ENCODE peak calls at places on chromosomes 16 and 17, in eight cellular contexts. One of them, this sample, is unnamed.

GRCh38 chr17:78357177-78357586 is 2.7 kb downstream of the SOCS3 start:
- DNase-seq in heart left ventricle: peak
- DNase-seq in AG04450: no peak
- DNase-seq in A549: peak
- DNase-seq in sigmoid colon: no peak
- DNase-seq in coronary artery: no peak
- DNase-seq in breast epithelium: no peak
- DNase-seq in neural progenitor cell: no peak
- DNase-seq in this sample: no peak

GRCh38 chr17:77140878-77141767 is at the start of gene SEC14L1:
- DNase-seq in heart left ventricle: peak
- DNase-seq in AG04450: no peak
- DNase-seq in A549: peak
- DNase-seq in sigmoid colon: peak
- DNase-seq in coronary artery: peak
- DNase-seq in breast epithelium: peak
- DNase-seq in neural progenitor cell: peak
- DNase-seq in this sample: no peak

GRCh38 chr16:82726306-82726705 is 99.5 kb downstream of the CDH13 start:
- DNase-seq in heart left ventricle: no peak
- DNase-seq in AG04450: no peak
- DNase-seq in A549: no peak
- DNase-seq in sigmoid colon: no peak
- DNase-seq in coronary artery: no peak
- DNase-seq in breast epithelium: no peak
- DNase-seq in neural progenitor cell: no peak
- DNase-seq in this sample: no peak

GRCh38 chr16:886802-887731 is 83.7 kb downstream of the LMF1 start:
- DNase-seq in heart left ventricle: peak
- DNase-seq in AG04450: no peak
- DNase-seq in A549: no peak
- DNase-seq in sigmoid colon: peak
- DNase-seq in coronary artery: no peak
- DNase-seq in breast epithelium: no peak
- DNase-seq in neural progenitor cell: peak
- DNase-seq in this sample: no peak

GRCh38 chr17:79557724-79558572 is 52.9 kb downstream of the RBFOX3 start:
- DNase-seq in heart left ventricle: no peak
- DNase-seq in AG04450: no peak
- DNase-seq in A549: no peak
- DNase-seq in sigmoid colon: peak
- DNase-seq in coronary artery: no peak
- DNase-seq in breast epithelium: no peak
- DNase-seq in neural progenitor cell: no peak
- DNase-seq in this sample: no peak

GRCh38 chr16:31819386-31819785 is 54.2 kb upstream of the ZNF267 start:
- DNase-seq in heart left ventricle: no peak
- DNase-seq in AG04450: no peak
- DNase-seq in A549: no peak
- DNase-seq in sigmoid colon: no peak
- DNase-seq in coronary artery: no peak
- DNase-seq in breast epithelium: no peak
- DNase-seq in neural progenitor cell: no peak
- DNase-seq in this sample: no peak

GRCh38 chr17:81713004-81713555 is 996 bp downstream of the SLC25A10 start:
- DNase-seq in heart left ventricle: no peak
- DNase-seq in AG04450: no peak
- DNase-seq in A549: no peak
- DNase-seq in sigmoid colon: peak
- DNase-seq in coronary artery: no peak
- DNase-seq in breast epithelium: no peak
- DNase-seq in neural progenitor cell: no peak
- DNase-seq in this sample: no peak

GRCh38 chr17:11241611-11242226 is 706 bp downstream of the SHISA6 start:
- DNase-seq in heart left ventricle: no peak
- DNase-seq in AG04450: no peak
- DNase-seq in A549: no peak
- DNase-seq in sigmoid colon: no peak
- DNase-seq in coronary artery: peak
- DNase-seq in breast epithelium: no peak
- DNase-seq in neural progenitor cell: no peak
- DNase-seq in this sample: no peak

GRCh38 chr16:72291531-72291981 is 119.6 kb upstream of the PMFBP1 start:
- DNase-seq in heart left ventricle: no peak
- DNase-seq in AG04450: peak
- DNase-seq in A549: peak
- DNase-seq in sigmoid colon: no peak
- DNase-seq in coronary artery: no peak
- DNase-seq in breast epithelium: no peak
- DNase-seq in neural progenitor cell: no peak
- DNase-seq in this sample: no peak

GRCh38 chr17:4483012-4483840 is 15.5 kb upstream of the SPNS2 start:
- DNase-seq in heart left ventricle: no peak
- DNase-seq in AG04450: no peak
- DNase-seq in A549: peak
- DNase-seq in sigmoid colon: no peak
- DNase-seq in coronary artery: no peak
- DNase-seq in breast epithelium: peak
- DNase-seq in neural progenitor cell: peak
- DNase-seq in this sample: peak

GRCh38 chr17:30548189-30548588 is 71.0 kb downstream of the GOSR1 start:
- DNase-seq in heart left ventricle: no peak
- DNase-seq in AG04450: no peak
- DNase-seq in A549: no peak
- DNase-seq in sigmoid colon: no peak
- DNase-seq in coronary artery: no peak
- DNase-seq in breast epithelium: no peak
- DNase-seq in neural progenitor cell: no peak
- DNase-seq in this sample: no peak

GRCh38 chr16:56389554-56389953 is 35.8 kb downstream of the AMFR start:
- DNase-seq in heart left ventricle: no peak
- DNase-seq in AG04450: peak
- DNase-seq in A549: peak
- DNase-seq in sigmoid colon: no peak
- DNase-seq in coronary artery: no peak
- DNase-seq in breast epithelium: no peak
- DNase-seq in neural progenitor cell: no peak
- DNase-seq in this sample: no peak

GRCh38 chr17:50533185-50533584 is 650 bp downstream of the EPN3 start:
- DNase-seq in heart left ventricle: no peak
- DNase-seq in AG04450: no peak
- DNase-seq in A549: no peak
- DNase-seq in sigmoid colon: no peak
- DNase-seq in coronary artery: no peak
- DNase-seq in breast epithelium: no peak
- DNase-seq in neural progenitor cell: no peak
- DNase-seq in this sample: no peak

GRCh38 chr17:63405741-63406261 is 40.3 kb downstream of the CYB561 start:
- DNase-seq in heart left ventricle: no peak
- DNase-seq in AG04450: peak
- DNase-seq in A549: peak
- DNase-seq in sigmoid colon: no peak
- DNase-seq in coronary artery: no peak
- DNase-seq in breast epithelium: no peak
- DNase-seq in neural progenitor cell: peak
- DNase-seq in this sample: peak

GRCh38 chr16:4538067-4538385 is 547 bp downstream of the CDIP1 start:
- DNase-seq in heart left ventricle: no peak
- DNase-seq in AG04450: no peak
- DNase-seq in A549: no peak
- DNase-seq in sigmoid colon: no peak
- DNase-seq in coronary artery: no peak
- DNase-seq in breast epithelium: peak
- DNase-seq in neural progenitor cell: no peak
- DNase-seq in this sample: no peak

GRCh38 chr17:39213852-39214251 is 11.9 kb downstream of the STAC2 start:
- DNase-seq in heart left ventricle: no peak
- DNase-seq in AG04450: no peak
- DNase-seq in A549: peak
- DNase-seq in sigmoid colon: no peak
- DNase-seq in coronary artery: no peak
- DNase-seq in breast epithelium: peak
- DNase-seq in neural progenitor cell: no peak
- DNase-seq in this sample: no peak

GRCh38 chr17:64354824-64355535 is 35.7 kb downstream of the PECAM1 start:
- DNase-seq in heart left ventricle: no peak
- DNase-seq in AG04450: no peak
- DNase-seq in A549: no peak
- DNase-seq in sigmoid colon: no peak
- DNase-seq in coronary artery: no peak
- DNase-seq in breast epithelium: no peak
- DNase-seq in neural progenitor cell: no peak
- DNase-seq in this sample: no peak

GRCh38 chr16:28925386-28926228 is 569 bp upstream of the RABEP2 start:
- DNase-seq in heart left ventricle: peak
- DNase-seq in AG04450: no peak
- DNase-seq in A549: peak
- DNase-seq in sigmoid colon: peak
- DNase-seq in coronary artery: peak
- DNase-seq in breast epithelium: peak
- DNase-seq in neural progenitor cell: peak
- DNase-seq in this sample: no peak

GRCh38 chr16:18945233-18945632 is 19.0 kb upstream of the SMG1 start:
- DNase-seq in heart left ventricle: no peak
- DNase-seq in AG04450: no peak
- DNase-seq in A549: no peak
- DNase-seq in sigmoid colon: no peak
- DNase-seq in coronary artery: no peak
- DNase-seq in breast epithelium: no peak
- DNase-seq in neural progenitor cell: peak
- DNase-seq in this sample: no peak

GRCh38 chr17:75113798-75114551 is 4.2 kb downstream of the ARMC7 start:
- DNase-seq in heart left ventricle: peak
- DNase-seq in AG04450: peak
- DNase-seq in A549: peak
- DNase-seq in sigmoid colon: peak
- DNase-seq in coronary artery: peak
- DNase-seq in breast epithelium: peak
- DNase-seq in neural progenitor cell: peak
- DNase-seq in this sample: peak

GRCh38 chr17:353213-353837 is 718 bp upstream of the RPH3AL start:
- DNase-seq in heart left ventricle: no peak
- DNase-seq in AG04450: no peak
- DNase-seq in A549: peak
- DNase-seq in sigmoid colon: no peak
- DNase-seq in coronary artery: no peak
- DNase-seq in breast epithelium: no peak
- DNase-seq in neural progenitor cell: no peak
- DNase-seq in this sample: no peak

GRCh38 chr17:70172449-70172848 is 3.1 kb downstream of the KCNJ2 start:
- DNase-seq in heart left ventricle: no peak
- DNase-seq in AG04450: no peak
- DNase-seq in A549: no peak
- DNase-seq in sigmoid colon: no peak
- DNase-seq in coronary artery: no peak
- DNase-seq in breast epithelium: no peak
- DNase-seq in neural progenitor cell: no peak
- DNase-seq in this sample: no peak

GRCh38 chr16:55000595-55000994 is 69.9 kb downstream of the IRX5 start:
- DNase-seq in heart left ventricle: no peak
- DNase-seq in AG04450: no peak
- DNase-seq in A549: peak
- DNase-seq in sigmoid colon: no peak
- DNase-seq in coronary artery: no peak
- DNase-seq in breast epithelium: no peak
- DNase-seq in neural progenitor cell: no peak
- DNase-seq in this sample: no peak

GRCh38 chr17:61619493-61619892 is 28.5 kb upstream of the NACA2 start:
- DNase-seq in heart left ventricle: no peak
- DNase-seq in AG04450: no peak
- DNase-seq in A549: peak
- DNase-seq in sigmoid colon: no peak
- DNase-seq in coronary artery: no peak
- DNase-seq in breast epithelium: no peak
- DNase-seq in neural progenitor cell: no peak
- DNase-seq in this sample: no peak

GRCh38 chr16:58198022-58198683 is at the start of gene CSNK2A2:
- DNase-seq in heart left ventricle: peak
- DNase-seq in AG04450: peak
- DNase-seq in A549: peak
- DNase-seq in sigmoid colon: peak
- DNase-seq in coronary artery: peak
- DNase-seq in breast epithelium: peak
- DNase-seq in neural progenitor cell: peak
- DNase-seq in this sample: no peak

GRCh38 chr17:36980281-36980761 is 31.6 kb downstream of the AATF start:
- DNase-seq in heart left ventricle: no peak
- DNase-seq in AG04450: peak
- DNase-seq in A549: peak
- DNase-seq in sigmoid colon: no peak
- DNase-seq in coronary artery: no peak
- DNase-seq in breast epithelium: no peak
- DNase-seq in neural progenitor cell: peak
- DNase-seq in this sample: peak

GRCh38 chr17:16973760-16974540 is 2.0 kb upstream of the TNFRSF13B start:
- DNase-seq in heart left ventricle: no peak
- DNase-seq in AG04450: no peak
- DNase-seq in A549: no peak
- DNase-seq in sigmoid colon: no peak
- DNase-seq in coronary artery: no peak
- DNase-seq in breast epithelium: no peak
- DNase-seq in neural progenitor cell: no peak
- DNase-seq in this sample: no peak

GRCh38 chr17:43767053-43767712 is 8.6 kb upstream of the SOST start:
- DNase-seq in heart left ventricle: no peak
- DNase-seq in AG04450: no peak
- DNase-seq in A549: no peak
- DNase-seq in sigmoid colon: no peak
- DNase-seq in coronary artery: peak
- DNase-seq in breast epithelium: no peak
- DNase-seq in neural progenitor cell: no peak
- DNase-seq in this sample: no peak
- TF ChIP-seq CTCF in heart left ventricle: no peak
- TF ChIP-seq CTCF in AG04450: no peak
- TF ChIP-seq CTCF in A549: no peak
- TF ChIP-seq CTCF in sigmoid colon: no peak
- TF ChIP-seq CTCF in coronary artery: no peak
- TF ChIP-seq CTCF in breast epithelium: no peak
- TF ChIP-seq CTCF in neural progenitor cell: no peak
- TF ChIP-seq CTCF in this sample: no peak

GRCh38 chr17:2396192-2396567 is 4.7 kb downstream of the MNT start:
- DNase-seq in heart left ventricle: no peak
- DNase-seq in AG04450: no peak
- DNase-seq in A549: no peak
- DNase-seq in sigmoid colon: peak
- DNase-seq in coronary artery: no peak
- DNase-seq in breast epithelium: no peak
- DNase-seq in neural progenitor cell: no peak
- DNase-seq in this sample: no peak
- H3K4me3 ChIP-seq in heart left ventricle: peak
- H3K4me3 ChIP-seq in AG04450: peak
- H3K4me3 ChIP-seq in A549: peak
- H3K4me3 ChIP-seq in sigmoid colon: peak
- H3K4me3 ChIP-seq in coronary artery: peak
- H3K4me3 ChIP-seq in breast epithelium: peak
- H3K4me3 ChIP-seq in neural progenitor cell: peak
- H3K4me3 ChIP-seq in this sample: peak

GRCh38 chr16:87538594-87538993 is 45.8 kb upstream of the ZCCHC14 start:
- DNase-seq in heart left ventricle: no peak
- DNase-seq in AG04450: no peak
- DNase-seq in A549: no peak
- DNase-seq in sigmoid colon: no peak
- DNase-seq in coronary artery: no peak
- DNase-seq in breast epithelium: no peak
- DNase-seq in neural progenitor cell: no peak
- DNase-seq in this sample: no peak
- TF ChIP-seq CTCF in heart left ventricle: no peak
- TF ChIP-seq CTCF in AG04450: no peak
- TF ChIP-seq CTCF in A549: no peak
- TF ChIP-seq CTCF in sigmoid colon: no peak
- TF ChIP-seq CTCF in coronary artery: no peak
- TF ChIP-seq CTCF in breast epithelium: no peak
- TF ChIP-seq CTCF in neural progenitor cell: no peak
- TF ChIP-seq CTCF in this sample: no peak

GRCh38 chr16:88804173-88804551 is 573 bp downstream of the CDT1 start:
- DNase-seq in heart left ventricle: no peak
- DNase-seq in AG04450: no peak
- DNase-seq in A549: no peak
- DNase-seq in sigmoid colon: no peak
- DNase-seq in coronary artery: no peak
- DNase-seq in breast epithelium: no peak
- DNase-seq in neural progenitor cell: no peak
- DNase-seq in this sample: no peak
- H3K4me3 ChIP-seq in heart left ventricle: peak
- H3K4me3 ChIP-seq in AG04450: peak
- H3K4me3 ChIP-seq in A549: peak
- H3K4me3 ChIP-seq in sigmoid colon: peak
- H3K4me3 ChIP-seq in coronary artery: peak
- H3K4me3 ChIP-seq in breast epithelium: peak
- H3K4me3 ChIP-seq in neural progenitor cell: peak
- H3K4me3 ChIP-seq in this sample: peak

This sample was measured in LNCaP clone FGC.